ENCODE peak calls at places on chromosomes 11 and 22, in four cellular contexts. M, Z, G and X are unnamed samples.

GRCh38 chr11:97965849-97966646 is 1054.7 kb upstream of the CNTN5 start:
- DNase-seq in M (no peak), Z (no peak), G (peak), X (no peak)

GRCh38 chr22:44260216-44261035 is 52.3 kb downstream of the SHISAL1 start:
- DNase-seq in M (no peak), Z (peak), G (no peak), X (no peak)

GRCh38 chr11:13868710-13869403 is 93.7 kb upstream of the SPON1 start:
- DNase-seq in M (no peak), Z (no peak), G (no peak), X (no peak)

GRCh38 chr11:56932572-56933235 is 56.0 kb upstream of the OR5AK2 start:
- DNase-seq in M (no peak), Z (no peak), G (peak), X (no peak)

GRCh38 chr11:61793084-61793828 is 545 bp downstream of the FEN1 start:
- DNase-seq in M (no peak), Z (no peak), G (no peak), X (no peak)

GRCh38 chr11:124536520-124536919 is 6.9 kb downstream of the OR8B12 start:
- DNase-seq in M (no peak), Z (no peak), G (peak), X (peak)

GRCh38 chr11:123559418-123559817 is 95.0 kb downstream of the SCN3B start:
- DNase-seq in M (no peak), Z (no peak), G (no peak), X (no peak)

GRCh38 chr11:35099278-35100018 is 39.5 kb upstream of the CD44 start:
- DNase-seq in M (no peak), Z (no peak), G (peak), X (no peak)

GRCh38 chr11:94876645-94877445 is 96.5 kb downstream of the CWC15 start:
- DNase-seq in M (no peak), Z (peak), G (peak), X (peak)

GRCh38 chr22:38554281-38554680 is 15.7 kb downstream of the DMC1 start:
- DNase-seq in M (no peak), Z (no peak), G (no peak), X (no peak)

GRCh38 chr22:38255697-38256096 is 17.1 kb downstream of the TMEM184B start:
- DNase-seq in M (no peak), Z (no peak), G (no peak), X (no peak)

GRCh38 chr11:118625976-118626375 is 18.6 kb downstream of the PHLDB1 start:
- DNase-seq in M (no peak), Z (no peak), G (no peak), X (peak)

GRCh38 chr11:23320131-23320530 is 459.9 kb upstream of the CCDC179 start:
- DNase-seq in M (no peak), Z (no peak), G (no peak), X (no peak)

GRCh38 chr22:29152045-29152380 is 53.7 kb upstream of the EMID1 start:
- DNase-seq in M (no peak), Z (no peak), G (no peak), X (no peak)

GRCh38 chr11:112016088-112016764 is 9.0 kb upstream of the DLAT start:
- DNase-seq in M (no peak), Z (no peak), G (peak), X (peak)

DNA sequence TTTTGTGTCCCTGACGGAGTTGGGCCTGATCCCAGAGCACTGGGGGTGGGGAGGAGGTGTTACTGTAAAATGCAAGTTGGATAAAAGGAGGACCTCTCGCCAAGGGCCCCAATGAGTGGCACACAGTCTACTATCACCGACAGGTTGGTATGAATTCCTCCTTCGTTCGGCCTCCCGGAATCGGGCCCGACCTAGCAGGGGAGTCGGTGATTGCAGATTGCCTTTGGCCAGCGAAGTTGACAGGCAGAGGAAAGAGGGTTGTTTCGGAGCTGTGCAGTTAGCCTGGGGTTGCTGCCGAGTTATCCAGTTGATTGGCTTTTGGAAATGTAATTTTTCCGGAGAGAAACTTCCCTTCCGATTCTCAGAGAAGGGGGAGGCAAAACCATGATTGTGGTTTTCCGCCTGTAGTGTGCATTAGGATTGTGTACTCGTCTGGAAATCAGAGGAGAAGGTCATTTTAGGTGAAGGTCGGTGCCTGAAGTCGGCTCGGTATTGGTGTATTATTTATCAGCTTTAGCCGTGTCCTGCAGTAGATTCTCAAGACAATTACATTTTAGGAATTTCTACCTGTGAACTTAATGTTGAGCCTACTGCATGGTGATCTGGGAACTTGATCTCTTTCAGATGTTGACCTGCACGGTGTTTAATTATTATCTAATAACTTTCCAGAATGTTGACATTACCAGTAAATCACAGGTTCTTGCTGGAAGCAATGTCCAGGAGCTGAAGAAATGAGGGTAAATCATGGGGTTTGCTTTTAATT is 1.1 kb downstream of the ARHGEF12 start:
- DNase-seq in M (peak), Z (peak), G (peak), X (peak)
- H3K27ac ChIP-seq in M (no peak), Z (peak), G (peak), X (peak)

DNA sequence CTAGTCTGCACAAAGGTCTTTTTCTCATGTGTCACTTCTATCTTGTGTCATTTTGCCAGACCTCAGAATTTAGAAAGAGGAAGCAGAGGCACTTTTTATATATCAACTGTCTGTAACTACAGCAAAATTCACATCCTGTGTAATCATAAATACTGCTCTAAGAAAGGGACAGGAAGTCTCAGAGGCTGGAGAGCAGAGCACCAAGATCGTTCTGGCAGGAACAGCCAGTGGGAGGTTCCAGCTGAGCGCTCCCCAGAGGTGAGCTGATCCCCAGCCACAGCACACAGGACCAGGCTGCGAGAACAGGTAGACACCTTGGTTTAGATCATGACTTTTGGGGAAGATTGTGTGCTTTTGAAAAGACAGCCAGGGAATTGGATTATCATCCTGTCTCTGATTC is at the start of gene MS4A7:
- DNase-seq in M (peak), Z (no peak), G (no peak), X (peak)
- H3K27ac ChIP-seq in M (peak), Z (no peak), G (no peak), X (no peak)

GRCh38 chr22:35085621-35086020 is 19.7 kb downstream of the ISX start:
- DNase-seq in M (no peak), Z (no peak), G (no peak), X (no peak)
- H3K27ac ChIP-seq in M (no peak), Z (no peak), G (no peak), X (no peak)

GRCh38 chr11:114293201-114293711 is 2.9 kb upstream of the NNMT start:
- DNase-seq in M (no peak), Z (no peak), G (no peak), X (no peak)
- H3K27ac ChIP-seq in M (no peak), Z (no peak), G (no peak), X (peak)

DNA sequence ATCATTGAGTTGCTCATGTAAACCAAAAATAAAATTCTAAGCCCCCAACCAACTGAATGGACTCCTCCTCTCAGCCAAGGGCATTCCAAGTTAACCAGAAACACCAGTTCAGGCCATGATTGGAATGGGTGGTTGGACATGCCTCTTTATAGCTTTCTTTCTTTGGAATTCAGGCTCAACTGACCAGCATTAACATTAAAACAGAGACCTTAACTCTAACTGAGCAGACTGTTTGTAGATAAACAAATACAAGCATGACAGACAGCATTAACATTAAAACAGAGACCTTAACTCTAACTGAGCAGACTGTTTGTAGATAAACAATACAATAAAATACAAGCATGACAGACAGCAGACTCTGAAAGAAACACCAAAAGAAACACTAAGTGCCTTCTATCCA is 278.2 kb downstream of the DLG2 start:
- DNase-seq in M (no peak), Z (no peak), G (no peak), X (no peak)
- H3K27ac ChIP-seq in M (no peak), Z (no peak), G (no peak), X (no peak)

GRCh38 chr22:22076361-22076760 is 93.8 kb upstream of the TOP3B start:
- DNase-seq in M (no peak), Z (no peak), G (no peak), X (no peak)
- H3K27ac ChIP-seq in M (no peak), Z (no peak), G (no peak), X (no peak)

GRCh38 chr11:15775051-15775541 is 581.2 kb downstream of the SOX6 start:
- DNase-seq in M (no peak), Z (no peak), G (peak), X (peak)
- H3K27ac ChIP-seq in M (no peak), Z (peak), G (no peak), X (peak)

GRCh38 chr11:117239295-117239694 is 6.8 kb downstream of the RNF214 start:
- DNase-seq in M (no peak), Z (no peak), G (peak), X (no peak)

GRCh38 chr11:117232911-117233409 is 489 bp downstream of the RNF214 start:
- DNase-seq in M (peak), Z (peak), G (no peak), X (peak)

GRCh38 chr11:117232022-117232878 is at the start of the genes PCSK7 and RNF214:
- DNase-seq in M (peak), Z (peak), G (peak), X (peak)

DNA sequence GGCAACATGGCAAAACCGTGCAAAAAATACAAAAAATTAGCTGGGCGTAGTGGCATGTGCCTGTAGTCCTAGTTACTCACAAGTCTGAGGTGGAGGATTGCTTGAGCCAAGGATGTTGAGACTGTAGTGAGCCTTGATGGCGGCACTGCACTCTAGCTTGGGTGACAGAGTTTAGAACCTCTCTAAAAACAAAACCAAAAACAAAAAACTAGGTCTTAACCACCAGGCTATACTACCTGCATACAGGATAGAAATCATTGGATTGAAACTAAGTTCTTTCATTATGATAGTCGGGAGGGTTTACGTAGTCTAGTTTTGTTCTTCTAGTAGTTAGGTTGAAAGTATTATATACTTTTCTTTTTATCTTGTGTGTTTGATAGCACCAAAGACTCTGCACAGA is 5.8 kb downstream of the RNF214 start:
- DNase-seq in M (no peak), Z (no peak), G (no peak), X (no peak)
- H3K27ac ChIP-seq in M (no peak), Z (no peak), G (no peak), X (no peak)

GRCh38 chr11:126219547-126219946 is 8.0 kb downstream of the FAM118B start:
- DNase-seq in M (no peak), Z (no peak), G (no peak), X (no peak)

GRCh38 chr11:126214446-126215240 is 3.1 kb downstream of the FAM118B start:
- DNase-seq in M (no peak), Z (no peak), G (no peak), X (no peak)

GRCh38 chr11:126212089-126212660 is 593 bp downstream of the FAM118B start:
- DNase-seq in M (no peak), Z (no peak), G (peak), X (no peak)

GRCh38 chr11:126211236-126212088 is at the start of the genes FAM118B and RPUSD4:
- DNase-seq in M (peak), Z (peak), G (peak), X (peak)

DNA sequence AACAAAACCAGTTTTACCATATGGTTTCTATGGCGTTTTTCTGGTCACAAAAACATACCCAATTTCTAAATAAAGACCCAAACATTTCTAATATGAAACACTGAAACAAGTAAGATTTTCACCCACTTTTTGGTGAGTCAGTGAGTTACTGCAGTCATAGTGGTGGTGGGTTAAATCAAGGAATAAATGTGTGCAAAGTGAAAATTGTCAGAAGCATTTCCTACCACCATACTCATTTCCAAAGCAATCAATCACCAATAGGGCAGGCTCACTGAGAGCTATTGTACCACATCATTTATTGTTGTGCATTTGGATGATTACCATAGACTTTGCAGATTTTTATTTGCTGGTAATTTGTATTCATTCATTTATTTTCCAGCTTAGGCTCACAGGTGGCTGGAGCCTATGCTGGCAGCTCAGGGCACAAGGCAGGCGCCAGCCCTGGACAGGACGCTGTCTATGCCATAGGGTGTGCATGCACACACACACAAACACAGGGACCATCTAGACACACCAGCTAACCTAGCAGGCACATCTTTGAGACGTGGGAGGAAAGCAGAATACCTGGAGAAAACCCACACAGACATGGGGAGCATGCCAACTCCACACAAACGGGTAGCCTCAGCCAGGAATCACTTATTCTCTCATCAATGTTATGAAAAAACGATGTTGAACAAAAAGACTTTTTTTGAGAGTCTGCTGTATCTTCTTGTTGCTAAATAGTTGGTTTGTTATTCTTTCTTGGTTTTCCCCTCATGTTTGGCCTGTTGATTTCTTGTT is 5.1 kb downstream of the FAM118B start:
- DNase-seq in M (no peak), Z (no peak), G (no peak), X (no peak)
- H3K27ac ChIP-seq in M (no peak), Z (no peak), G (no peak), X (no peak)